ENCODE peak calls at places on chromosomes 2 and 18, in ten cellular contexts. D, N, M, V, Y, Q, E, G, H and P are unnamed samples.

GRCh38 chr2:99469394-99469793 is 20.4 kb downstream of the REV1 start:
- DNase-seq in D (no peak), N (no peak), M (no peak), V (no peak), Y (no peak), Q (no peak), E (no peak), G (no peak), H (no peak), P (no peak)

GRCh38 chr2:99984781-99985525 is 157.4 kb downstream of the AFF3 start:
- DNase-seq in D (no peak), N (no peak), M (no peak), V (no peak), Y (no peak), Q (no peak), E (no peak), G (no peak), H (no peak), P (no peak)

GRCh38 chr2:201234167-201235139 is 25.9 kb upstream of the CASP8 start:
- DNase-seq in D (no peak), N (no peak), M (no peak), V (no peak), Y (no peak), Q (no peak), E (no peak), G (no peak), H (no peak), P (no peak)

GRCh38 chr18:23143059-23143831 is 8.0 kb downstream of the CABLES1 start:
- DNase-seq in D (no peak), N (no peak), M (peak), V (no peak), Y (no peak), Q (peak), E (no peak), G (no peak), H (no peak), P (peak)

GRCh38 chr18:79479761-79480161 is 84.0 kb downstream of the NFATC1 start:
- DNase-seq in D (no peak), N (no peak), M (no peak), V (peak), Y (no peak), Q (no peak), E (no peak), G (no peak), H (no peak), P (no peak)

GRCh38 chr18:62183578-62184195 is 3.2 kb downstream of the PIGN start:
- DNase-seq in D (peak), N (no peak), M (no peak), V (no peak), Y (peak), Q (peak), E (peak), G (peak), H (no peak), P (no peak)

GRCh38 chr18:75163736-75164135 is 45.2 kb downstream of the PTGR3 start:
- DNase-seq in D (no peak), N (no peak), M (no peak), V (no peak), Y (no peak), Q (no peak), E (no peak), G (no peak), H (no peak), P (no peak)

GRCh38 chr2:25324251-25324650 is 17.5 kb downstream of the DNMT3A start:
- DNase-seq in D (no peak), N (no peak), M (no peak), V (no peak), Y (no peak), Q (no peak), E (no peak), G (no peak), H (no peak), P (no peak)

GRCh38 chr2:26590960-26591618 is 50.1 kb downstream of the CIB4 start:
- DNase-seq in D (no peak), N (no peak), M (no peak), V (peak), Y (no peak), Q (no peak), E (no peak), G (no peak), H (no peak), P (peak)

GRCh38 chr2:127865926-127866325 is 8.0 kb upstream of the POLR2D start:
- DNase-seq in D (no peak), N (no peak), M (no peak), V (no peak), Y (no peak), Q (no peak), E (no peak), G (no peak), H (no peak), P (no peak)

GRCh38 chr18:76275913-76276312 is 219.1 kb downstream of the ZNF516 start:
- DNase-seq in D (no peak), N (no peak), M (no peak), V (no peak), Y (no peak), Q (no peak), E (no peak), G (no peak), H (no peak), P (peak)

GRCh38 chr2:231523451-231524266 is 6.6 kb downstream of the NMUR1 start:
- DNase-seq in D (no peak), N (no peak), M (no peak), V (no peak), Y (no peak), Q (no peak), E (no peak), G (no peak), H (no peak), P (no peak)

GRCh38 chr2:149329068-149329467 is 1.3 kb upstream of the LYPD6 start:
- DNase-seq in D (no peak), N (no peak), M (no peak), V (no peak), Y (no peak), Q (no peak), E (no peak), G (no peak), H (no peak), P (no peak)

GRCh38 chr18:79375441-79375840 is 20.3 kb upstream of the NFATC1 start:
- DNase-seq in D (no peak), N (no peak), M (no peak), V (no peak), Y (no peak), Q (no peak), E (no peak), G (no peak), H (no peak), P (no peak)

GRCh38 chr2:26579723-26580040 is 61.5 kb downstream of the CIB4 start:
- DNase-seq in D (no peak), N (no peak), M (no peak), V (no peak), Y (no peak), Q (no peak), E (no peak), G (no peak), H (no peak), P (no peak)

GRCh38 chr2:88599527-88599926 is 27.7 kb downstream of the EIF2AK3 start:
- DNase-seq in D (no peak), N (no peak), M (no peak), V (no peak), Y (no peak), Q (no peak), E (no peak), G (no peak), H (no peak), P (no peak)

GRCh38 chr18:25237571-25238267 is 114.2 kb downstream of the ZNF521 start:
- DNase-seq in D (no peak), N (no peak), M (no peak), V (no peak), Y (no peak), Q (no peak), E (no peak), G (no peak), H (no peak), P (no peak)

GRCh38 chr2:26326514-26326913 is 19.4 kb upstream of the SELENOI start:
- DNase-seq in D (no peak), N (no peak), M (no peak), V (no peak), Y (no peak), Q (no peak), E (no peak), G (no peak), H (no peak), P (no peak)

GRCh38 chr2:160458718-160459453 is 34.7 kb downstream of the RBMS1 start:
- DNase-seq in D (no peak), N (no peak), M (no peak), V (no peak), Y (no peak), Q (no peak), E (no peak), G (no peak), H (no peak), P (no peak)

GRCh38 chr2:149017116-149017985 is 21.1 kb upstream of the LYPD6B start:
- DNase-seq in D (peak), N (peak), M (peak), V (no peak), Y (peak), Q (peak), E (peak), G (peak), H (peak), P (peak)

GRCh38 chr2:126835811-126836210 is 62.9 kb upstream of the TEX51 start:
- DNase-seq in D (no peak), N (no peak), M (no peak), V (no peak), Y (no peak), Q (no peak), E (no peak), G (no peak), H (no peak), P (no peak)

GRCh38 chr18:53148056-53148574 is 808.1 kb downstream of the DCC start:
- DNase-seq in D (no peak), N (no peak), M (no peak), V (no peak), Y (no peak), Q (no peak), E (no peak), G (no peak), H (no peak), P (no peak)

GRCh38 chr2:133859578-133859977 is 291.3 kb upstream of the NCKAP5 start:
- DNase-seq in D (no peak), N (no peak), M (no peak), V (no peak), Y (no peak), Q (no peak), E (no peak), G (no peak), H (no peak), P (no peak)

GRCh38 chr18:24398515-24398914 is 891 bp upstream of the OSBPL1A start:
- DNase-seq in D (no peak), N (no peak), M (peak), V (no peak), Y (no peak), Q (peak), E (no peak), G (no peak), H (no peak), P (peak)

GRCh38 chr2:27989149-27989548 is 98.6 kb downstream of the BABAM2 start:
- DNase-seq in D (no peak), N (no peak), M (no peak), V (no peak), Y (no peak), Q (no peak), E (no peak), G (peak), H (no peak), P (no peak)

GRCh38 chr18:48319796-48320638 is 89.2 kb downstream of the ZBTB7C start:
- DNase-seq in D (no peak), N (no peak), M (peak), V (no peak), Y (no peak), Q (no peak), E (no peak), G (no peak), H (no peak), P (no peak)

GRCh38 chr2:57906152-57906732 is 140.4 kb upstream of the VRK2 start:
- DNase-seq in D (no peak), N (no peak), M (no peak), V (no peak), Y (peak), Q (no peak), E (no peak), G (peak), H (no peak), P (no peak)

GRCh38 chr2:219595250-219595649 is 2.4 kb upstream of the STK11IP start:
- DNase-seq in D (no peak), N (no peak), M (no peak), V (no peak), Y (peak), Q (no peak), E (no peak), G (no peak), H (no peak), P (no peak)
- TF ChIP-seq CTCF in D (no peak), N (no peak), M (no peak), V (no peak), Y (peak), Q (no peak), E (no peak), G (no peak), H (peak), P (no peak)

GRCh38 chr2:156437876-156438410 is 1.8 kb downstream of the GPD2 start:
- DNase-seq in D (no peak), N (no peak), M (no peak), V (no peak), Y (no peak), Q (no peak), E (no peak), G (no peak), H (no peak), P (no peak)
- TF ChIP-seq POLR2A in D (no peak), N (no peak), M (peak), V (no peak), Y (no peak), Q (no peak), E (no peak), G (no peak), H (no peak), P (no peak)

GRCh38 chr2:213958086-213958485 is 452.8 kb upstream of the VWC2L start:
- DNase-seq in D (no peak), N (no peak), M (no peak), V (no peak), Y (no peak), Q (no peak), E (no peak), G (no peak), H (no peak), P (no peak)
- TF ChIP-seq CTCF in D (no peak), N (no peak), M (no peak), V (no peak), Y (no peak), Q (no peak), E (no peak), G (no peak), H (no peak), P (no peak)

GRCh38 chr2:10042301-10043161 is 819 bp upstream of the KLF11 start:
- DNase-seq in D (no peak), N (peak), M (peak), V (peak), Y (peak), Q (peak), E (peak), G (no peak), H (no peak), P (peak)

GRCh38 chr2:10045561-10046355 is 2.4 kb downstream of the KLF11 start:
- DNase-seq in D (no peak), N (no peak), M (no peak), V (no peak), Y (no peak), Q (peak), E (no peak), G (no peak), H (no peak), P (no peak)

GRCh38 chr2:10041711-10042110 is 1.6 kb upstream of the KLF11 start:
- DNase-seq in D (no peak), N (no peak), M (no peak), V (no peak), Y (no peak), Q (no peak), E (no peak), G (no peak), H (no peak), P (no peak)

GRCh38 chr2:10043906-10044601 is 704 bp downstream of the KLF11 start:
- DNase-seq in D (peak), N (peak), M (peak), V (peak), Y (peak), Q (peak), E (peak), G (peak), H (no peak), P (peak)

DNA sequence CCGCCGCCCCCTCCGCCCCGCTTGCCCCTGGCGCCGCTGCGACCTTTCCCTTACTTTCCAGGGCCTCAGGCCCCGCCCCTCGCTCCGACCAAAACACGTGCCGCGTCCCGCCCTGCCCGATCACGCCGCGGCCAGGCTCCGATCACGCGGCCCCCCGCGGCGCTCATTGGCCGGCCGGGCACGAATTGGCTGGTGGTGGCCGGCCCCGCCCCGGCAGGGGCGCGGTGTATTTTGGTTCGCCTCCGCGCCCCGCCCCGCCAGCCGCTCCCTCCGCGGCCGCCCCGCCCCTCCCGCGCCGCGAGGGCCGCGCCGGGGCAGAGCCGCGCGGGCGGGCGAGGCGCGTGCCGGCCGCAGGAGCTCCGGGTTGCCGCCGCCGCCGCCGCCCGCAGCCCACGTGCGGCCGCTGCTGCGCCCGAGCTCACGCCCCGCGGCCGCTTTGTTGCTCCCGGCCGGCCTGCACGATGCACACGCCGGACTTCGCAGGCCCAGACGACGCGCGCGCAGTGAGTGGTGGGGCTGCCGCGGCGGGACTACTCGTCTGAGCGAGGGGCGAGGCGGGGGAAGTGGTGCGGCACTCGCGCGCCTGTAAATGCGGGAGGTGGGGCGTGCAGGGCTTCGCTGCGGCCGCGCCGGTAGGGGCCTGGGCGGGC is at the start of gene KLF11:
- DNase-seq in D (peak), N (peak), M (peak), V (peak), Y (peak), Q (peak), E (peak), G (peak), H (no peak), P (peak)
- TF ChIP-seq POLR2A in D (peak), N (peak), M (no peak), V (peak), Y (no peak), Q (peak), E (peak), G (no peak), H (no peak), P (no peak)

DNA sequence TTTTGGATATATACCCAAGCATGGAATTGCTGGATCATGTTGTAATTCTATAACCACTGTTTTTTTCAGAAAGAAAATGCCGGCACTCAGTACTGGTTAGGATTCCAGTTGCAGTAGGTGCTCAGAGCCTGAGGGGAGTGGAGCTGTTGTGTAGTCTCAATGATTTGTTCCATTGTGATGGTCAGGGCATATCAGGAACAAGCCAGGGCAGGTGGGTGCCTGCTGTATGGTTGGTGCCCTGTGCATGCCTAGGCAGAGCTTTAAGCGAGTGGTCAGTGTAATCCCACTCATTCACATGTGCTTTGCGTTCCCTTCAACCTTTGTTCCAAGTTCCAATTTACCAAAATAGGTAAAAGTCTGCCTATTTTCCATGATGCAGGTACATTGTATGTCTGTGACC is 100.9 kb downstream of the FHOD3 start:
- DNase-seq in D (no peak), N (no peak), M (no peak), V (no peak), Y (no peak), Q (no peak), E (no peak), G (no peak), H (no peak), P (no peak)
- TF ChIP-seq CTCF in D (no peak), N (no peak), M (no peak), V (no peak), Y (no peak), Q (no peak), E (no peak), G (no peak), H (no peak), P (no peak)

DNA sequence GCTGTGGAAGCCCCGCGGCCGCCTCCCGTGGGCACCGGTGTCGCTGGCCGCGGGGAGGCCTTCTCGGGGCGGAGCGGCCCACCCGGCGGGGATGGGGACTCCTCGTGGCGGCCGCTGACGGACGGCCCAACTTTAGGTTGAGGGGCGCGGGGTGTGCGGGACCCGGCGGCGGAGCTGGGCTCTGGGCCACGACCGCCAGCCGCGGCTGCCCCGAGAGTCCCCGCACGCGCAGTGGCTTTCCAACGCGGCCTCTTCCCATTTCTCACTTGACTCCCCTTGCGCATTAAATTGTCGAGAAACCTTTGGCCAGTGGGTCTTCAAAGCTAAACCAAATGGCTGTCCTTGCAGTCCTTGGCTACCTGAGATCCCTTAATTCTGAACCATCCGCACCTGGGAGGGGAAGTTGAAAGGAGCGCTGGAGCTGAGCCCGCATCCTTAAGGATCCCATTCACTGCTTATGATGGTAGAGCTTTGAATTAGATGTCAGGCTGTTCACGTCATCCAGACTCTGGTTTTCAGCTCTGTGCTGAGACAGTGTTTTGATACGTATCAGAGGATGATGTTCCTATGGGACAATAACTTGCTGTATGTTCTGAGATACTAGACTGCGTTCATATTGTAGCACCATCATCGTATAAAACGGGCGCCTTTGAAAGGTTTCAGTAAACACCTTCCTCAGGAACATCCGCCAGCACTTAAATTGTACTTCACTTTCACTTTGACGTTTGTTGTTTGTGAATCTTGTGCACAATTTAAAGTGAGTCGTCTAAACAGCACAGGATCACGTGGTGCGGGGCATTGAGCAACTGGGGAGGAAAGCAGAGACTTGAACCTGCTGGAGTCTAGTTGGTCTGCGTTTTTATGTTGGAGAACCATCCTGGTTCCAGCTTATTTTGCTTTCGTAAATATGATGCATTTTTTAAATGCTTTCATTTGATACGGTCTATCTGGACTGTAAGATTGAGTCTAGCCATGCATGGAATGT is 874 bp downstream of the CLIP4 start:
- DNase-seq in D (peak), N (peak), M (peak), V (peak), Y (no peak), Q (peak), E (peak), G (peak), H (no peak), P (peak)
- TF ChIP-seq POLR2A in D (peak), N (peak), M (peak), V (no peak), Y (no peak), Q (no peak), E (no peak), G (peak), H (no peak), P (no peak)

GRCh38 chr18:55850904-55851303 is 262.9 kb upstream of the TCF4 start:
- DNase-seq in D (no peak), N (no peak), M (no peak), V (no peak), Y (no peak), Q (no peak), E (no peak), G (no peak), H (no peak), P (no peak)

GRCh38 chr18:55856191-55856590 is 268.2 kb upstream of the TCF4 start:
- DNase-seq in D (peak), N (no peak), M (no peak), V (no peak), Y (no peak), Q (no peak), E (no peak), G (peak), H (peak), P (no peak)

GRCh38 chr18:55857409-55857808 is 269.4 kb upstream of the TCF4 start:
- DNase-seq in D (no peak), N (no peak), M (no peak), V (no peak), Y (no peak), Q (no peak), E (no peak), G (no peak), H (no peak), P (no peak)

GRCh38 chr18:55856679-55857078 is 268.7 kb upstream of the TCF4 start:
- DNase-seq in D (no peak), N (no peak), M (no peak), V (no peak), Y (no peak), Q (no peak), E (no peak), G (no peak), H (no peak), P (no peak)

DNA sequence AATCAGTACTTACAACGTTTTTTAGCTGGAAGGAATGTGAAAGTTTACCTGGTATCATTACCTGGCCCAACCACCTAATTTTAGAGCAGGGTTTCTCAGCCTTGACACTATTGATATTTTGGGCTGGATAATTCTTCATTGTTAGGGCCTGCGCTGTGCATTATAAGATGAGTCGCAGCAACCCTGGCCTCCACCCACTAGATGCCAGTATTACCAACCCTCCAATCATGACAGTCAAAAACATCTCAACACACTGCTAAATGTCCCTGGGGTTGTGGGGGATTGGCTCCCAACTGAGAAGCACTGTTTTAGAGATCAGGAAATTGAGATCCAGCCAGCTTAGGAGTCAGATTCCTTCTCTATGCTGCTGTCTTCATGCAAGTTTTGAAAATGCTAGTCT is 265.3 kb upstream of the TCF4 start:
- DNase-seq in D (no peak), N (no peak), M (no peak), V (no peak), Y (no peak), Q (no peak), E (no peak), G (no peak), H (no peak), P (no peak)
- TF ChIP-seq CTCF in D (no peak), N (no peak), M (no peak), V (no peak), Y (no peak), Q (no peak), E (no peak), G (no peak), H (peak), P (no peak)